ENCODE peak calls at places on chromosome 12, in ten cellular contexts. H is lung, C is PC-3, U is transverse colon, M is body of pancreas, R is H9, V is upper lobe of right lung, Y is endodermal cell, J is left ventricle myocardium inferior, T is psoas muscle. G is an unnamed sample. For H3K4me1, the result is how much of the 10 kb centered on the place peaks cover.

GRCh38 chr12:68180792-68181744 is 21.5 kb upstream of the IFNG start:
- DNase-seq in H (no peak), C (no peak), U (no peak), M (no peak), R (no peak), V (no peak), Y (no peak), J (no peak), T (no peak), G (no peak)

GRCh38 chr12:115398311-115398781 is 714.4 kb upstream of the TBX3 start:
- DNase-seq in H (no peak), C (peak), U (peak), M (no peak), R (no peak), V (no peak), Y (peak), J (no peak), T (no peak), G (peak)

GRCh38 chr12:68368332-68368731 is 36.2 kb upstream of the MDM1 start:
- DNase-seq in H (no peak), C (no peak), U (no peak), M (no peak), R (no peak), V (no peak), Y (no peak), J (no peak), T (no peak), G (no peak)

GRCh38 chr12:122793685-122794106 is 19.3 kb downstream of the CCDC62 start:
- DNase-seq in H (no peak), C (peak), U (no peak), M (peak), R (no peak), V (no peak), Y (peak), J (no peak), T (no peak), G (no peak)

GRCh38 chr12:124829008-124829707 is 34.5 kb downstream of the SCARB1 start:
- DNase-seq in H (no peak), C (peak), U (peak), M (no peak), R (no peak), V (no peak), Y (no peak), J (no peak), T (no peak), G (peak)

GRCh38 chr12:39884616-39885125 is 221.2 kb downstream of the SLC2A13 start:
- DNase-seq in H (no peak), C (no peak), U (no peak), M (no peak), R (no peak), V (no peak), Y (no peak), J (no peak), T (no peak), G (no peak)

GRCh38 chr12:80230068-80230467 is 130.7 kb downstream of the OTOGL start:
- DNase-seq in H (no peak), C (no peak), U (no peak), M (no peak), R (peak), V (no peak), Y (peak), J (no peak), T (no peak), G (no peak)

GRCh38 chr12:18861287-18861858 is 123.5 kb downstream of the CAPZA3 start:
- DNase-seq in H (no peak), C (peak), U (no peak), M (no peak), R (no peak), V (no peak), Y (no peak), J (no peak), T (no peak), G (no peak)

GRCh38 chr12:99984271-99985128 is at the start of gene ANKS1B:
- DNase-seq in H (peak), C (peak), U (peak), M (peak), R (peak), V (peak), Y (peak), J (peak), T (peak), G (no peak)

GRCh38 chr12:27500546-27500945 is 23.5 kb upstream of the PPFIBP1 start:
- DNase-seq in H (no peak), C (no peak), U (no peak), M (no peak), R (no peak), V (no peak), Y (no peak), J (no peak), T (no peak), G (no peak)

GRCh38 chr12:125140918-125141573 is 75.8 kb downstream of the AACS start:
- DNase-seq in H (no peak), C (peak), U (no peak), M (no peak), R (no peak), V (no peak), Y (no peak), J (no peak), T (no peak), G (no peak)

DNA sequence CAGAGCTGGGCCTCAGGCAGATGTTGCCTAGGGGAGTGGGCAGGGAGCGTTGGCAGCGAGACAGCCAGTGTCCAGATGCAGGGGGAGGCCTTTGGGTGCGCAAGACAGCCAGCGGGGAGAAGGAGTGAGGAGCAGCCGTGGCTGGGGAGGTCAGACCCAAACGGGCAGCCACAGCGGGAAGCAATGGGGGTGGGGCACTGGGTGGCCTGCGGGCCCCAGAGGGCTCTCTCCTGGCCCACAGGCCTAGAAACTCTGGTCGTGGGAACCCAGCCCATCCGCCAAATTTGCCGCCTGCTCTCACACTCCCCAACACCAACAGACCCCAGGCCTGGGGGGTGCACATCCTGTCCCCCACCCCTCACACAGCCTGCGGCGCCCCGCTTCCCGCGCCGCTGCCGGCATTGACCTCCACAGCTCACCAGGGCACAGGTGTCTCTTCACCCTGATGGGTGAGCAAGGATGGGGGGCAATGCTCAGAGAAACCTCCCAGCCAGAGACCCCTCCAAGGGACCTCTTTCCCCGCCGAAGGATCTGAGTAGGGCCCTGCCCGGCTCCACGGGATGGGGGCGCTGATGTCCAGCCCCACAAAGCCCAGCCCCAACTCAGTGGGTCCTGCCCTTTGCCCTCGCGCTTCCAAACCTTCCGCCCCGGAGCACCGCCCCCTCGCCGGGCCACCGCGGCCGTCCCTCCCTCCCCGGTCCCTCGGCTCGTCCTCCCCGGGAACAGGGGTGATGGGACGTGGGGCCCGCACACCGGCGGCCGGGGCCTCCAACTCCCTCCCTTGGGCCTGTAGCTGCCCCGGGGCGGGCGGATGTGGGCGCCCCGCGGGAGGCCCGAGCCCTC is 781 bp downstream of the HDAC7 start:
- DNase-seq in H (peak), C (no peak), U (peak), M (peak), R (peak), V (peak), Y (peak), J (peak), T (peak), G (peak)
- H3K4me1 ChIP-seq in H (under half), C (half or more), U (under half), M (under half), R (under half), V (half or more), Y (under half), J (half or more), T (under half), G (under half)

GRCh38 chr12:65123435-65124063 is 2.4 kb upstream of the WIF1 start:
- DNase-seq in H (no peak), C (peak), U (no peak), M (no peak), R (no peak), V (no peak), Y (no peak), J (no peak), T (no peak), G (no peak)

GRCh38 chr12:65121956-65122469 is 908 bp upstream of the WIF1 start:
- DNase-seq in H (no peak), C (no peak), U (no peak), M (no peak), R (no peak), V (no peak), Y (no peak), J (no peak), T (no peak), G (no peak)

GRCh38 chr12:65122661-65123060 is 1.6 kb upstream of the WIF1 start:
- DNase-seq in H (no peak), C (peak), U (no peak), M (no peak), R (no peak), V (no peak), Y (no peak), J (no peak), T (no peak), G (no peak)

GRCh38 chr12:65119063-65119462 is 2.0 kb downstream of the WIF1 start:
- DNase-seq in H (no peak), C (no peak), U (no peak), M (no peak), R (no peak), V (no peak), Y (no peak), J (no peak), T (no peak), G (no peak)

GRCh38 chr12:65121049-65121955 is at the start of gene WIF1:
- DNase-seq in H (peak), C (peak), U (peak), M (peak), R (peak), V (peak), Y (peak), J (no peak), T (peak), G (no peak)
- H3K4me1 ChIP-seq in H (under half), C (under half), U (under half), M (under half), R (under half), V (under half), Y (under half), J (under half), T (under half), G (under half)

GRCh38 chr12:120227233-120228040 is 26.5 kb upstream of the RPLP0 start:
- DNase-seq in H (no peak), C (no peak), U (no peak), M (no peak), R (no peak), V (no peak), Y (no peak), J (no peak), T (no peak), G (no peak)
- H3K4me1 ChIP-seq in H (under half), C (under half), U (half or more), M (half or more), R (under half), V (half or more), Y (half or more), J (half or more), T (half or more), G (half or more)

DNA sequence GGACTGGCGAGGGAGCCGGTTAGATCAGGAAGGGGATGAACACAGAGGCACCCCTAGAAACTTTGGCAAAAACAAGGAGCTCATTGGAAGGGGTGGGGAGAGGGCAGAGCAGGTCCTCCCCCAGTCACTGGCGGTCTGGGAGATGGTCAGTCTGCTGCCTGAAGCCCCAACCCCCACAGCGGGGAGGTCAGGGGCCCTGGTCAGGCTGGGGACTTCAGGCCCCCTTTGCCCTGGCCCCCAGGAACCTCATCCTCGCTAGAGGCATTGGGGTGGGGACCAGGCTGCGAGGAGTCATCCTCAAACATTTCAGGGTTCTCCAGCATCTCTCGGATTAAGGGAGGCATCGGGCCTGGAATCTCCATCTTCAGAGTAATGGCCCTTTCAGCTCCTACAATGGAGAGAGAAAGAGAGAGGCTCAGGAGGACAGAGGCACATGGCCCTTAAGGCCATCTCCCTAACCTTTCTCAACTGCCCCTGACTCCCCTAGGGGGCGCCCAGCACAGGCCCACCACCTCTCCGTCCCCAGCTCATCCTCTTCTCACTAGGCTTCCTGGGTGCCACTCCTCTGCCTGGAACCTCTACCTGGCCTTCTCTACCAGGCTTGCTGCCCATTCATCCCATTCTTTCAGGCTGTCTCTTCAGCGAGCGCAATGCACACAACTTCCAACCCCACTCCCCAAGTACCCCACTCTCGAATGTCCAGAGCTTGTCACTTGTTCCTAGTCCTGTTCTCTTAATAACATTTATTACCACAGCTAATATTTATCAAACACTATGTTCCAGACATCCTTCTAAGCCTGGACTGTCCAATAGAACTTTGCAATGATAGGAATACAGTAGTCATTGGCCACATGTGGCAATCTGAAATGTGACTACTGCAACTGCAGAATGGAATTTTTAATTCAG is 4.7 kb upstream of the ITGB7 start:
- DNase-seq in H (no peak), C (no peak), U (no peak), M (no peak), R (peak), V (no peak), Y (peak), J (no peak), T (no peak), G (no peak)
- H3K4me1 ChIP-seq in H (under half), C (under half), U (under half), M (under half), R (under half), V (half or more), Y (under half), J (half or more), T (under half), G (under half)

DNA sequence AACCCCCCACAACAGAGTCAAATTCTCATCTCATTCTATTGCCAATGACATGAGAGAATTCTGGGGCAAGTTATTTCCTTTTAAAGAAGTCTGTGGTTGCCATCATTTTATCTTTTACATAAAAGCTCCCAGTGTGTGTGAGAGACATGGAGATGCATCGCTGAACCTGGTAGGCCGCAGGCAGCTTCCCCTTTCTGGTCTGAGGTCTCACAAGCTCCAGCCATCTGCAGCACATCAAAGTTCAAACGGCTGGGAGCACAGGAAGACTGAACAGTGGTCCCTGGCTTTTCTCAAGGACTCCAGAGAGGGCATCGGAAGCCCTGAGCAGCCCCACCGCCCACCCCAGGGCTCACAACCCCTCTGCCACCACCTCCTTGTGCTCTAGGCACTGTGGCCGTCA is 141.7 kb downstream of the RIMBP2 start:
- DNase-seq in H (no peak), C (no peak), U (no peak), M (no peak), R (no peak), V (no peak), Y (peak), J (no peak), T (no peak), G (no peak)
- H3K4me1 ChIP-seq in H (under half), C (under half), U (under half), M (under half), R (under half), V (under half), Y (under half), J (under half), T (under half), G (under half)

GRCh38 chr12:116529048-116529447 is 30.1 kb upstream of the MAP1LC3B2 start:
- DNase-seq in H (no peak), C (peak), U (no peak), M (peak), R (no peak), V (no peak), Y (no peak), J (no peak), T (no peak), G (no peak)
- H3K4me1 ChIP-seq in H (under half), C (half or more), U (under half), M (half or more), R (under half), V (under half), Y (under half), J (under half), T (under half), G (under half)